ENCODE peak calls at places on chromosome 2, in five cellular contexts. One of them, this sample, is unnamed.

GRCh38 chr2:73294239-73294638 is 891 bp upstream of the EGR4 start:
- DNase-seq in GM23248: no peak
- DNase-seq in stomach: no peak
- DNase-seq in caudate nucleus: no peak
- DNase-seq in transverse colon: no peak
- DNase-seq in this sample: no peak

GRCh38 chr2:114421781-114422180 is 20.7 kb upstream of the DPP10 start:
- DNase-seq in GM23248: no peak
- DNase-seq in stomach: no peak
- DNase-seq in caudate nucleus: no peak
- DNase-seq in transverse colon: no peak
- DNase-seq in this sample: no peak

GRCh38 chr2:38409136-38409903 is 32.2 kb upstream of the ATL2 start:
- DNase-seq in GM23248: no peak
- DNase-seq in stomach: peak; percentile 63
- DNase-seq in caudate nucleus: no peak
- DNase-seq in transverse colon: no peak
- DNase-seq in this sample: no peak

GRCh38 chr2:237156857-237157550 is 71.3 kb downstream of the COPS8 start:
- DNase-seq in GM23248: peak; percentile 38
- DNase-seq in stomach: no peak
- DNase-seq in caudate nucleus: no peak
- DNase-seq in transverse colon: no peak
- DNase-seq in this sample: no peak

GRCh38 chr2:92073036-92073814 is 2798.0 kb upstream of the TEKT4 start:
- DNase-seq in GM23248: no peak
- DNase-seq in stomach: peak; percentile 23
- DNase-seq in caudate nucleus: no peak
- DNase-seq in transverse colon: peak; percentile 1
- DNase-seq in this sample: peak; percentile 55

GRCh38 chr2:47208852-47209606 is 53.9 kb upstream of the STPG4 start:
- DNase-seq in GM23248: peak; percentile 5
- DNase-seq in stomach: no peak
- DNase-seq in caudate nucleus: no peak
- DNase-seq in transverse colon: no peak
- DNase-seq in this sample: no peak

GRCh38 chr2:158953926-158954763 is 14.3 kb upstream of the TANC1 start:
- DNase-seq in GM23248: peak; percentile 84
- DNase-seq in stomach: peak; percentile 80
- DNase-seq in caudate nucleus: no peak
- DNase-seq in transverse colon: peak; percentile 88
- DNase-seq in this sample: peak; percentile 88

GRCh38 chr2:179263015-179263414 is 1.6 kb downstream of the SESTD1 start:
- DNase-seq in GM23248: peak; percentile 84
- DNase-seq in stomach: no peak
- DNase-seq in caudate nucleus: no peak
- DNase-seq in transverse colon: no peak
- DNase-seq in this sample: no peak

GRCh38 chr2:54879598-54880355 is 156.3 kb downstream of the EML6 start:
- DNase-seq in GM23248: no peak
- DNase-seq in stomach: no peak
- DNase-seq in caudate nucleus: no peak
- DNase-seq in transverse colon: peak; percentile 68
- DNase-seq in this sample: no peak

GRCh38 chr2:48768669-48769068 is 13.1 kb upstream of the LHCGR start:
- DNase-seq in GM23248: no peak
- DNase-seq in stomach: no peak
- DNase-seq in caudate nucleus: no peak
- DNase-seq in transverse colon: no peak
- DNase-seq in this sample: no peak

GRCh38 chr2:671787-672605 is 5.2 kb downstream of the TMEM18 start:
- DNase-seq in GM23248: no peak
- DNase-seq in stomach: no peak
- DNase-seq in caudate nucleus: no peak
- DNase-seq in transverse colon: no peak
- DNase-seq in this sample: no peak

GRCh38 chr2:108607706-108608301 is 73.5 kb downstream of the LIMS1 start:
- DNase-seq in GM23248: peak; percentile 62
- DNase-seq in stomach: peak; percentile 65
- DNase-seq in caudate nucleus: no peak
- DNase-seq in transverse colon: no peak
- DNase-seq in this sample: no peak

GRCh38 chr2:226699321-226699720 is 100.3 kb downstream of the IRS1 start:
- DNase-seq in GM23248: peak; percentile 62
- DNase-seq in stomach: no peak
- DNase-seq in caudate nucleus: no peak
- DNase-seq in transverse colon: peak; percentile 38
- DNase-seq in this sample: no peak

GRCh38 chr2:143684731-143685364 is 555.6 kb downstream of the ARHGAP15 start:
- DNase-seq in GM23248: no peak
- DNase-seq in stomach: no peak
- DNase-seq in caudate nucleus: no peak
- DNase-seq in transverse colon: no peak
- DNase-seq in this sample: no peak

GRCh38 chr2:860259-860855 is 90.3 kb upstream of the SNTG2 start:
- DNase-seq in GM23248: no peak
- DNase-seq in stomach: no peak
- DNase-seq in caudate nucleus: no peak
- DNase-seq in transverse colon: no peak
- DNase-seq in this sample: no peak

GRCh38 chr2:158745067-158745865 is 49.9 kb upstream of the DAPL1 start:
- DNase-seq in GM23248: peak; percentile 72
- DNase-seq in stomach: no peak
- DNase-seq in caudate nucleus: peak; percentile 52
- DNase-seq in transverse colon: peak; percentile 37
- DNase-seq in this sample: no peak

GRCh38 chr2:172339431-172340010 is 87.9 kb upstream of the ITGA6 start:
- DNase-seq in GM23248: peak; percentile 38
- DNase-seq in stomach: no peak
- DNase-seq in caudate nucleus: no peak
- DNase-seq in transverse colon: no peak
- DNase-seq in this sample: no peak

GRCh38 chr2:160063266-160063665 is 851 bp upstream of the PLA2R1 start:
- DNase-seq in GM23248: peak; percentile 30
- DNase-seq in stomach: no peak
- DNase-seq in caudate nucleus: no peak
- DNase-seq in transverse colon: no peak
- DNase-seq in this sample: no peak

GRCh38 chr2:23425338-23425871 is 40.4 kb downstream of the KLHL29 start:
- DNase-seq in GM23248: no peak
- DNase-seq in stomach: no peak
- DNase-seq in caudate nucleus: no peak
- DNase-seq in transverse colon: no peak
- DNase-seq in this sample: peak; percentile 26

GRCh38 chr2:207625014-207625755 is at the start of gene METTL21A:
- DNase-seq in GM23248: peak; percentile 90
- DNase-seq in stomach: peak; percentile 92
- DNase-seq in caudate nucleus: peak; percentile 84
- DNase-seq in transverse colon: peak; percentile 94
- DNase-seq in this sample: peak; percentile 95

GRCh38 chr2:98086491-98087446 is at the start of gene VWA3B:
- DNase-seq in GM23248: peak; percentile 73
- DNase-seq in stomach: peak; percentile 91
- DNase-seq in caudate nucleus: peak; percentile 76
- DNase-seq in transverse colon: peak; percentile 91
- DNase-seq in this sample: peak; percentile 87

GRCh38 chr2:143878131-143878530 is 641.8 kb downstream of the ZEB2 start:
- DNase-seq in GM23248: no peak
- DNase-seq in stomach: no peak
- DNase-seq in caudate nucleus: no peak
- DNase-seq in transverse colon: no peak
- DNase-seq in this sample: no peak

GRCh38 chr2:205721057-205721767 is 38.9 kb downstream of the NRP2 start:
- DNase-seq in GM23248: peak; percentile 27
- DNase-seq in stomach: no peak
- DNase-seq in caudate nucleus: no peak
- DNase-seq in transverse colon: no peak
- DNase-seq in this sample: no peak

GRCh38 chr2:222440670-222441422 is 16.5 kb downstream of the SGPP2 start:
- DNase-seq in GM23248: peak; percentile 66
- DNase-seq in stomach: no peak
- DNase-seq in caudate nucleus: no peak
- DNase-seq in transverse colon: no peak
- DNase-seq in this sample: no peak

GRCh38 chr2:190504912-190505311 is 29.6 kb downstream of the NEMP2 start:
- DNase-seq in GM23248: no peak
- DNase-seq in stomach: no peak
- DNase-seq in caudate nucleus: no peak
- DNase-seq in transverse colon: no peak
- DNase-seq in this sample: no peak

GRCh38 chr2:70947556-70948184 is 12.0 kb downstream of the ATP6V1B1 start:
- DNase-seq in GM23248: peak; percentile 73
- DNase-seq in stomach: no peak
- DNase-seq in caudate nucleus: no peak
- DNase-seq in transverse colon: no peak
- DNase-seq in this sample: no peak

GRCh38 chr2:16039823-16040222 is 99.5 kb downstream of the MYCN start:
- DNase-seq in GM23248: no peak
- DNase-seq in stomach: no peak
- DNase-seq in caudate nucleus: no peak
- DNase-seq in transverse colon: no peak
- DNase-seq in this sample: no peak

GRCh38 chr2:17604050-17604449 is 63.6 kb downstream of the VSNL1 start:
- DNase-seq in GM23248: no peak
- DNase-seq in stomach: no peak
- DNase-seq in caudate nucleus: no peak
- DNase-seq in transverse colon: no peak
- DNase-seq in this sample: no peak

GRCh38 chr2:54665436-54665856 is 58.0 kb upstream of the EML6 start:
- DNase-seq in GM23248: peak; percentile 75
- DNase-seq in stomach: peak; percentile 54
- DNase-seq in caudate nucleus: no peak
- DNase-seq in transverse colon: peak; percentile 62
- DNase-seq in this sample: no peak

GRCh38 chr2:181517685-181518301 is 60.6 kb downstream of the ITGA4 start:
- DNase-seq in GM23248: no peak
- DNase-seq in stomach: no peak
- DNase-seq in caudate nucleus: no peak
- DNase-seq in transverse colon: peak; percentile 9
- DNase-seq in this sample: no peak

GRCh38 chr2:168084267-168084781 is 163.1 kb downstream of the STK39 start:
- DNase-seq in GM23248: no peak
- DNase-seq in stomach: no peak
- DNase-seq in caudate nucleus: no peak
- DNase-seq in transverse colon: no peak
- DNase-seq in this sample: no peak
- H3K27ac ChIP-seq in GM23248: no peak overlapping the region
- H3K27ac ChIP-seq in stomach: no peak overlapping the region
- H3K27ac ChIP-seq in caudate nucleus: no peak overlapping the region
- H3K27ac ChIP-seq in transverse colon: no peak overlapping the region
- H3K27ac ChIP-seq in this sample: no peak overlapping the region

DNA sequence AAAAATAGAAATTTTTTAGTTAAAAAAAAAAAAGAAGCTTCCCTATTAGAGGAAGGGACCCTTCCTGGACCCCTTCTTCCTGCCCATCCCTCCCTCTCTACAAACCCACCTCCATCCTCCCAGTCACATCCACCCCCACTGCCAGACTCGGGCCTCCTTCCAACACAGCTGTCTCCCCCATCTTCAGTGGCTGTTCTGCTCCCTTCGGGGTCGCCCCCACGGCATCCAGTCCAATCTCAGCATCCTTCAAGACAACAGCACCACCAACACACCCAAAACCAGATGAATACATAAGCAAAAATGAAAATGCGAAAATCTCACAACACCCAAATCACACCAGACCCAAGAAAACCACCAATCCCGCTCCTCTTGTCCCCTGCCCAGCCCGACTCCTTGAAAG is 36.7 kb downstream of the MAL start:
- DNase-seq in GM23248: no peak
- DNase-seq in stomach: no peak
- DNase-seq in caudate nucleus: no peak
- DNase-seq in transverse colon: no peak
- DNase-seq in this sample: no peak
- H3K27ac ChIP-seq in GM23248: no peak overlapping the region
- H3K27ac ChIP-seq in stomach: no peak overlapping the region
- H3K27ac ChIP-seq in caudate nucleus: peak overlapping the region; percentile 11
- H3K27ac ChIP-seq in transverse colon: no peak overlapping the region
- H3K27ac ChIP-seq in this sample: peak overlapping the region; percentile 41

DNA sequence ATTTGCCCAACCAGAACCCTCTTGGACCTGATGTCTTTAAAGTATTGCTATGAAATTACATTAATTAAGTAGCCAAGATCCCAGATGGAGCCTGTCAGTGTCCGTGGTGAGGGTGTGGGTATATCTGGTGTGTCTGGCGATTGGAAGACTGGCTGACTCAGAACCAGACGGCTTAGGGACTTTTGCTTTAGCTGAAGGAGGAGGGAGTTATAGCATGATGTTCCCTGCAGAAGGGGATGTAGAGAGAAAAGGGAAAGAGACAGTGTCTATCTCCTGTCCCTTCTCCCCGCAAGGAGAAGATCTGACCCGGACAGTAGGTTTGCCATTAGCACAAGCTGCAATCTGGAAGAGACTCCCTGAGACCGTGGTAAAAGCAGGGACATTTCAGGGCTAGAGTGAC is 60.6 kb downstream of the POU3F3 start:
- DNase-seq in GM23248: no peak
- DNase-seq in stomach: no peak
- DNase-seq in caudate nucleus: no peak
- DNase-seq in transverse colon: no peak
- DNase-seq in this sample: no peak
- H3K27ac ChIP-seq in GM23248: no peak overlapping the region
- H3K27ac ChIP-seq in stomach: no peak overlapping the region
- H3K27ac ChIP-seq in caudate nucleus: no peak overlapping the region
- H3K27ac ChIP-seq in transverse colon: no peak overlapping the region
- H3K27ac ChIP-seq in this sample: no peak overlapping the region

GRCh38 chr2:120471166-120471565 is 125.2 kb downstream of the INHBB start:
- DNase-seq in GM23248: peak; percentile 24
- DNase-seq in stomach: no peak
- DNase-seq in caudate nucleus: no peak
- DNase-seq in transverse colon: no peak
- DNase-seq in this sample: no peak

GRCh38 chr2:120472031-120472430 is 126.1 kb downstream of the INHBB start:
- DNase-seq in GM23248: no peak
- DNase-seq in stomach: no peak
- DNase-seq in caudate nucleus: no peak
- DNase-seq in transverse colon: no peak
- DNase-seq in this sample: no peak

GRCh38 chr2:120473522-120474271 is 127.8 kb downstream of the INHBB start:
- DNase-seq in GM23248: no peak
- DNase-seq in stomach: peak; percentile 83
- DNase-seq in caudate nucleus: no peak
- DNase-seq in transverse colon: peak; percentile 38
- DNase-seq in this sample: no peak

GRCh38 chr2:120474486-120474885 is 128.6 kb downstream of the INHBB start:
- DNase-seq in GM23248: no peak
- DNase-seq in stomach: no peak
- DNase-seq in caudate nucleus: no peak
- DNase-seq in transverse colon: no peak
- DNase-seq in this sample: no peak

DNA sequence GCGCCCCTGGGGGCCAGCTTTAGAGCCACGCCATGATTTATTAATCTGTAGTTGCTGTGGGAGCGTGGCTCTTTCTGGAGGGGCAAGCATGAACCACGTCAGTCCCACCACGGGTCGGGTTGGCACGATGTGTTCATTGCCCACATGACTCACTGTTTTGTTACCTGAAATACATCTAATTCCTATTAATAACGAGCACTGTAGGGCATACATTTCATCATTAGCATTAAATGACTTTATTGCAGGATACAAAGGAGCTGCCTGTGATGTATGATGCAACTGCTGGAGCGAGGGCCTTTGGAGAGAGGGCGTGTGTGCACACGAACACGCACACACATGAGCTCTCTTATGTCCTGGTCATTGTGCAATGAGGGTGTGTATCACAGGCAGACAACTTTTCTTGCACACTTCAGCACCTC is 127.0 kb downstream of the INHBB start:
- DNase-seq in GM23248: peak; percentile 52
- DNase-seq in stomach: no peak
- DNase-seq in caudate nucleus: no peak
- DNase-seq in transverse colon: no peak
- DNase-seq in this sample: no peak
- H3K27ac ChIP-seq in GM23248: no peak overlapping the region
- H3K27ac ChIP-seq in stomach: peak overlapping the region; percentile 82
- H3K27ac ChIP-seq in caudate nucleus: no peak overlapping the region
- H3K27ac ChIP-seq in transverse colon: no peak overlapping the region
- H3K27ac ChIP-seq in this sample: no peak overlapping the region